ENCODE peak calls at places on chromosomes 3 and 15, in six cellular contexts. N, X, P, T, F and H are unnamed samples.

GRCh38 chr3:152471814-152472605 is 203.3 kb downstream of the MBNL1 start:
- DNase-seq in N (peak), X (peak), P (peak), T (peak), F (no peak), H (peak)

GRCh38 chr3:119817964-119818363 is 36.1 kb downstream of the NR1I2 start:
- DNase-seq in N (no peak), X (no peak), P (no peak), T (no peak), F (no peak), H (no peak)

GRCh38 chr15:74543583-74543982 is 2.6 kb downstream of the ARID3B start:
- DNase-seq in N (no peak), X (no peak), P (no peak), T (no peak), F (no peak), H (no peak)

GRCh38 chr3:65647369-65647768 is 391.3 kb downstream of the MAGI1 start:
- DNase-seq in N (no peak), X (no peak), P (no peak), T (no peak), F (no peak), H (no peak)

GRCh38 chr3:101634591-101635196 is 42.2 kb downstream of the ZBTB11 start:
- DNase-seq in N (no peak), X (no peak), P (no peak), T (no peak), F (no peak), H (no peak)

GRCh38 chr3:122947621-122948202 is 79.9 kb downstream of the SEMA5B start:
- DNase-seq in N (no peak), X (peak), P (no peak), T (no peak), F (no peak), H (peak)

GRCh38 chr15:76360416-76360815 is 23.8 kb downstream of the ISL2 start:
- DNase-seq in N (no peak), X (no peak), P (peak), T (no peak), F (no peak), H (no peak)

GRCh38 chr3:11306815-11307589 is 34.8 kb downstream of the ATG7 start:
- DNase-seq in N (no peak), X (no peak), P (no peak), T (no peak), F (no peak), H (peak)

GRCh38 chr15:62407216-62407615 is 242.1 kb upstream of the C2CD4B start:
- DNase-seq in N (no peak), X (no peak), P (no peak), T (no peak), F (no peak), H (no peak)

GRCh38 chr15:76393614-76394013 is 57.0 kb downstream of the ISL2 start:
- DNase-seq in N (no peak), X (no peak), P (peak), T (no peak), F (no peak), H (peak)

GRCh38 chr3:150840733-150841515 is 64.3 kb downstream of the MINDY4B start:
- DNase-seq in N (no peak), X (no peak), P (no peak), T (no peak), F (no peak), H (no peak)

GRCh38 chr15:69610264-69610663 is 157.6 kb downstream of the RPLP1 start:
- DNase-seq in N (no peak), X (peak), P (no peak), T (no peak), F (no peak), H (no peak)

GRCh38 chr15:96316953-96317629 is 13.4 kb upstream of the NR2F2 start:
- DNase-seq in N (no peak), X (no peak), P (no peak), T (no peak), F (no peak), H (no peak)

GRCh38 chr3:15326037-15326436 is 6.3 kb downstream of the SH3BP5 start:
- DNase-seq in N (no peak), X (no peak), P (no peak), T (no peak), F (no peak), H (no peak)